ENCODE peak calls at places on chromosomes 1 and 21, in four cellular contexts. A is IMR-90, F is neural progenitor cell, E is GM23338. W is an unnamed sample. For H3K4me1, the result is how much of the 10 kb centered on the place peaks cover.

GRCh38 chr1:1181938-1182410 is 8.3 kb downstream of the TTLL10 start:
- DNase-seq in A (no peak), F (peak), E (peak), W (no peak)

GRCh38 chr1:91650764-91651163 is 150.1 kb downstream of the CDC7 start:
- DNase-seq in A (peak), F (no peak), E (no peak), W (no peak)

GRCh38 chr1:200887772-200888348 is 6.8 kb upstream of the INAVA start:
- DNase-seq in A (no peak), F (peak), E (peak), W (no peak)

GRCh38 chr1:161885759-161886158 is 119.6 kb downstream of the ATF6 start:
- DNase-seq in A (no peak), F (no peak), E (no peak), W (no peak)

GRCh38 chr1:11285883-11286734 is 13.1 kb downstream of the UBIAD1 start:
- DNase-seq in A (peak), F (peak), E (no peak), W (no peak)

GRCh38 chr1:218444173-218444572 is 99.0 kb downstream of the TGFB2 start:
- DNase-seq in A (no peak), F (no peak), E (no peak), W (no peak)

GRCh38 chr1:75722966-75723365 is 1.5 kb upstream of the ACADM start:
- DNase-seq in A (no peak), F (peak), E (no peak), W (no peak)

GRCh38 chr1:115495603-115496002 is 146.2 kb upstream of the VANGL1 start:
- DNase-seq in A (peak), F (no peak), E (no peak), W (no peak)

GRCh38 chr1:233113009-233113712 is 162.8 kb downstream of the NTPCR start:
- DNase-seq in A (peak), F (peak), E (peak), W (peak)

GRCh38 chr1:177082855-177083741 is 81.4 kb downstream of the ASTN1 start:
- DNase-seq in A (peak), F (no peak), E (no peak), W (no peak)

GRCh38 chr1:25566186-25566729 is 22.9 kb downstream of the LDLRAP1 start:
- DNase-seq in A (no peak), F (no peak), E (no peak), W (peak)

GRCh38 chr1:245292141-245292540 is 137.4 kb downstream of the KIF26B start:
- DNase-seq in A (no peak), F (no peak), E (no peak), W (no peak)

GRCh38 chr21:32371913-32372314 is 20.9 kb downstream of the URB1 start:
- DNase-seq in A (peak), F (no peak), E (no peak), W (no peak)

GRCh38 chr1:246724725-246725095 is 501 bp downstream of the SCCPDH start:
- DNase-seq in A (peak), F (peak), E (peak), W (peak)

GRCh38 chr1:109240158-109241152 is 8.9 kb upstream of the CELSR2 start:
- DNase-seq in A (peak), F (peak), E (peak), W (peak)

GRCh38 chr1:209850342-209850979 is 22.7 kb downstream of the UTP25 start:
- DNase-seq in A (peak), F (peak), E (peak), W (peak)

GRCh38 chr1:64909021-64909420 is 57.3 kb downstream of the JAK1 start:
- DNase-seq in A (no peak), F (no peak), E (no peak), W (no peak)

GRCh38 chr1:235486321-235486720 is 17.9 kb downstream of the B3GALNT2 start:
- DNase-seq in A (peak), F (no peak), E (no peak), W (no peak)

GRCh38 chr1:203290261-203291089 is 14.8 kb upstream of the BTG2 start:
- DNase-seq in A (peak), F (peak), E (peak), W (peak)

GRCh38 chr1:99552215-99552614 is 93.7 kb upstream of the PALMD start:
- DNase-seq in A (no peak), F (no peak), E (no peak), W (no peak)

GRCh38 chr1:1114431-1114830 is 1.5 kb downstream of the C1orf159 start:
- DNase-seq in A (no peak), F (no peak), E (no peak), W (no peak)

GRCh38 chr1:220876511-220877347 is 2.5 kb upstream of the HLX start:
- DNase-seq in A (no peak), F (peak), E (peak), W (no peak)
- H3K4me3 ChIP-seq in A (no peak), F (peak), E (peak), W (no peak)

GRCh38 chr1:156146006-156146748 is 7.2 kb upstream of the SEMA4A start:
- DNase-seq in A (peak), F (peak), E (peak), W (peak)
- H3K4me1 ChIP-seq in A (under half), F (under half), E (half or more), W (under half)

GRCh38 chr1:117607471-117607870 is 1.6 kb downstream of the TENT5C start:
- DNase-seq in A (no peak), F (peak), E (peak), W (no peak)
- H3K4me3 ChIP-seq in A (peak), F (peak), E (peak), W (no peak)

DNA sequence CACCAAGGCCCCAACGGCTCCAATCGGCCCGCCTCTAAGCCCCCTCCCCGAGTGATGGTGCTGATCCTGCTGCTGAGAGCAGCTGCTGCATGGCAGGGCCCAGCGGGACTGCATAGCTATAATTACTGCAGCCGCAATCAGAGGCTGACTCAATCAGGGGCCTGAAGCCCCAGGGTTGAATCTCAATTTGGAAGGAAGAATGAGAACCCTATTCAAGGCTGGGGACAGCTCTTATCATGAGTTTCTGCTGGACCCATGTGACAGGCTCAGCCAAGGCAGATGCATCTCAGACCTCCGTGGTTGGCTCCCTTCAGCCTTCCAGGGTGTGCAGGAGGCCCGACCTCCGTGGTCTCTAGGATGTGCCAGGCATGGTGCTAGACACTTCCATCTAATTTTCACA is 42.9 kb upstream of the MAGOH start:
- DNase-seq in A (no peak), F (no peak), E (no peak), W (no peak)
- H3K4me1 ChIP-seq in A (under half), F (under half), E (under half), W (under half)

DNA sequence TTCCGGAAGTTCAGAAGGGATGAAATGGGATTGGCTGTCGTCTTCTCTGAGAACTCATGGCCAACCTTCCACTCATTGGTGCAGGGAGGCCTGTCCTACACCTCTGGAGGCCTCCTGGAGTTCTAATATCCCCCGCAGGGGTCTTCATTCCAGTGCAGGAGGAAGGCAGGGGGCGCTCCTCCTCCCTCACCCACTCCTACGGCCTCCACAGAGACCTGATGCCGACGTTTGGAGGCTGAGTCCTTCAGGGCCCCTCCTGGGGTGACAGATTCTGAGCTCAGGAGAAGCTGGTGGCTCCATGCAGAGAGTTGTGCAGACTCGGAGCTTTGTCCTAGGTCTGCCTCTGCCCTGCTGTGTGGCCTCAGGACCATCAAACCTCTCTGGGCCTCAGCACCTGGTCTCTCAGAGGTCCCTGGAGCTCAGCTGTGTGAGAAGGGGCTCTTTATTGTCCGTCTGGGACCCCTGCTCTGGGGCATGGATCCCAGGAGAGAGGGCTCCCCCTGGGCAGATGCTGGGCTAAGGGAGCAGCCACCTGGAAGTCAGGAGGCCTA is 102.3 kb upstream of the WNT4 start:
- DNase-seq in A (no peak), F (no peak), E (no peak), W (no peak)
- H3K4me3 ChIP-seq in A (no peak), F (no peak), E (no peak), W (no peak)

DNA sequence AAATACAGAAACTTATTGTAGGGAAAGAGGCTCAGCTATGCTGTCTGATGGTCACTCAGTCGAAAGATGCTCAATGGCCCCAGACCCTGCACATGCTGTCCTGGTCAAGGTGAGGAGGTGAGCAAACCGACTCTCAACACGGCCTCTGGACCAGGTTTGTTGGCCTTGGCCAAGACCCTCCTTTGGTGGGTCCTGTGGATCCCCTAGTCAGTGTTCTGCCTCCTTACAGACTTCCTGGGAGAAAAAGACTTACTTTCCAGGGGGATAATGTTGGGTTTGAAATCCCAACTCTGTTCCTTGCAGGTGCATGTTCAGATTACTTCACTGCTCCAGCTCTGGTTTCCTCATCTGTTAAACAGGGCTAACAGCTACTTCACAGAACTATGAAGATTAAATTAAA is 53.8 kb downstream of the FAM78B start:
- DNase-seq in A (no peak), F (no peak), E (no peak), W (no peak)
- H3K4me1 ChIP-seq in A (under half), F (under half), E (under half), W (under half)

GRCh38 chr1:225745231-225745630 is 32.4 kb upstream of the SRP9 start:
- DNase-seq in A (no peak), F (no peak), E (no peak), W (no peak)

GRCh38 chr1:225748479-225748878 is 29.1 kb upstream of the SRP9 start:
- DNase-seq in A (no peak), F (no peak), E (no peak), W (no peak)

GRCh38 chr1:225747566-225747965 is 30.1 kb upstream of the SRP9 start:
- DNase-seq in A (no peak), F (no peak), E (no peak), W (no peak)

GRCh38 chr1:225744745-225745144 is 32.9 kb upstream of the SRP9 start:
- DNase-seq in A (no peak), F (no peak), E (no peak), W (no peak)

GRCh38 chr1:225746361-225747179 is 31.1 kb upstream of the SRP9 start:
- DNase-seq in A (peak), F (peak), E (peak), W (peak)
- H3K4me3 ChIP-seq in A (peak), F (peak), E (peak), W (no peak)